ENCODE peak calls at places on chromosome 10, in nine cellular contexts. I is RWPE1, X is body of pancreas, Z is endothelial cell, R is retina, A is IMR-90, Y is iPS-NIHi11, U is iris pigment epithelial cell, O is RCC 7860. L is an unnamed sample.

GRCh38 chr10:26567349-26567721 is 129.2 kb downstream of the APBB1IP start:
- DNase-seq in I (no peak), X (no peak), Z (no peak), R (peak; percentile 59), A (no peak), Y (no peak), U (peak; percentile 6), O (no peak), L (no peak)

GRCh38 chr10:22986771-22987542 is 59.1 kb downstream of the ARMC3 start:
- DNase-seq in I (peak; percentile 9), X (no peak), Z (no peak), R (no peak), A (peak; percentile 38), Y (no peak), U (peak; percentile 35), O (peak; percentile 55), L (no peak)

GRCh38 chr10:119281581-119282071 is 74.3 kb downstream of the GRK5 start:
- DNase-seq in I (no peak), X (peak; percentile 52), Z (no peak), R (no peak), A (no peak), Y (peak; percentile 75), U (peak; percentile 27), O (peak; percentile 88), L (no peak)

GRCh38 chr10:118017850-118018249 is 28.9 kb downstream of the RAB11FIP2 start:
- DNase-seq in I (no peak), X (no peak), Z (no peak), R (peak; percentile 38), A (no peak), Y (peak; percentile 23), U (no peak), O (no peak), L (peak; percentile 80)

GRCh38 chr10:48614481-48615383 is 9.9 kb upstream of the ARHGAP22 start:
- DNase-seq in I (no peak), X (no peak), Z (no peak), R (no peak), A (peak; percentile 34), Y (no peak), U (peak; percentile 35), O (no peak), L (peak; percentile 26)

GRCh38 chr10:118210276-118210675 is 131.8 kb downstream of the FAM204A start:
- DNase-seq in I (peak; percentile 33), X (no peak), Z (no peak), R (no peak), A (no peak), Y (no peak), U (peak; percentile 19), O (no peak), L (no peak)

GRCh38 chr10:94002156-94002555 is 8.4 kb downstream of the PLCE1 start:
- DNase-seq in I (peak; percentile 36), X (no peak), Z (no peak), R (no peak), A (no peak), Y (no peak), U (no peak), O (no peak), L (no peak)

GRCh38 chr10:131585761-131586160 is 274.2 kb upstream of the TCERG1L start:
- DNase-seq in I (no peak), X (no peak), Z (no peak), R (no peak), A (no peak), Y (no peak), U (no peak), O (no peak), L (no peak)

GRCh38 chr10:117461766-117462423 is 80.7 kb upstream of the EMX2 start:
- DNase-seq in I (peak; percentile 96), X (no peak), Z (no peak), R (no peak), A (peak; percentile 37), Y (peak; percentile 30), U (peak; percentile 88), O (peak; percentile 81), L (no peak)

GRCh38 chr10:6201511-6201975 is 1.2 kb upstream of the PFKFB3 start:
- DNase-seq in I (peak; percentile 34), X (peak; percentile 84), Z (peak; percentile 56), R (peak; percentile 83), A (peak; percentile 70), Y (peak; percentile 71), U (peak; percentile 64), O (peak; percentile 36), L (peak; percentile 84)

GRCh38 chr10:63646491-63646890 is 125.3 kb downstream of the REEP3 start:
- DNase-seq in I (no peak), X (no peak), Z (no peak), R (no peak), A (no peak), Y (no peak), U (no peak), O (no peak), L (no peak)

GRCh38 chr10:114083040-114083439 is 39.4 kb downstream of the ADRB1 start:
- DNase-seq in I (no peak), X (no peak), Z (no peak), R (no peak), A (no peak), Y (no peak), U (no peak), O (no peak), L (no peak)

GRCh38 chr10:27741173-27742091 is 4.2 kb downstream of the MKX start:
- DNase-seq in I (no peak), X (no peak), Z (peak; percentile 11), R (peak; percentile 56), A (no peak), Y (peak; percentile 7), U (no peak), O (no peak), L (peak; percentile 70)

GRCh38 chr10:103693070-103693811 is 162.1 kb downstream of the SH3PXD2A start:
- DNase-seq in I (no peak), X (no peak), Z (peak; percentile 33), R (no peak), A (no peak), Y (peak; percentile 75), U (no peak), O (no peak), L (peak; percentile 60)

GRCh38 chr10:6386346-6386745 is 183.6 kb downstream of the PFKFB3 start:
- DNase-seq in I (no peak), X (peak; percentile 48), Z (no peak), R (no peak), A (no peak), Y (no peak), U (no peak), O (no peak), L (no peak)

GRCh38 chr10:86646532-86646931 is 7.8 kb upstream of the OPN4 start:
- DNase-seq in I (no peak), X (no peak), Z (no peak), R (no peak), A (no peak), Y (no peak), U (no peak), O (no peak), L (peak; percentile 39)

GRCh38 chr10:99976886-99977391 is 32.8 kb downstream of the DNMBP start:
- DNase-seq in I (peak; percentile 97), X (peak; percentile 6), Z (no peak), R (no peak), A (peak; percentile 92), Y (no peak), U (peak; percentile 92), O (peak; percentile 86), L (no peak)

GRCh38 chr10:21497177-21497807 is 28.2 kb downstream of the SKIDA1 start:
- DNase-seq in I (peak; percentile 92), X (peak; percentile 94), Z (peak; percentile 80), R (peak; percentile 88), A (peak; percentile 62), Y (peak; percentile 82), U (peak; percentile 61), O (peak; percentile 85), L (peak; percentile 94)

GRCh38 chr10:8102708-8103401 is 48.4 kb downstream of the GATA3 start:
- DNase-seq in I (no peak), X (no peak), Z (no peak), R (no peak), A (no peak), Y (peak; percentile 31), U (no peak), O (no peak), L (peak; percentile 79)

GRCh38 chr10:46314046-46314445 is 27.2 kb downstream of the ANTXRL start:
- DNase-seq in I (no peak), X (no peak), Z (no peak), R (no peak), A (no peak), Y (no peak), U (no peak), O (no peak), L (no peak)

GRCh38 chr10:6136215-6137201 is 47.7 kb downstream of the RBM17 start:
- DNase-seq in I (peak; percentile 52), X (no peak), Z (no peak), R (no peak), A (peak; percentile 86), Y (no peak), U (peak; percentile 72), O (peak; percentile 74), L (no peak)

GRCh38 chr10:114350751-114351150 is 53.6 kb downstream of the AFAP1L2 start:
- DNase-seq in I (no peak), X (no peak), Z (no peak), R (peak; percentile 85), A (no peak), Y (peak; percentile 79), U (no peak), O (no peak), L (no peak)

GRCh38 chr10:30439931-30440330 is 5.9 kb downstream of the MAP3K8 start:
- DNase-seq in I (no peak), X (no peak), Z (no peak), R (no peak), A (no peak), Y (no peak), U (no peak), O (no peak), L (no peak)

GRCh38 chr10:110901954-110902819 is 16.8 kb downstream of the BBIP1 start:
- DNase-seq in I (peak; percentile 93), X (no peak), Z (no peak), R (no peak), A (peak; percentile 80), Y (no peak), U (peak; percentile 86), O (no peak), L (no peak)

GRCh38 chr10:133467286-133467911 is 13.7 kb downstream of the SCART1 start:
- DNase-seq in I (no peak), X (no peak), Z (no peak), R (no peak), A (no peak), Y (no peak), U (no peak), O (no peak), L (no peak)

GRCh38 chr10:21329995-21330627 is 195.4 kb downstream of the SKIDA1 start:
- DNase-seq in I (no peak), X (peak; percentile 54), Z (no peak), R (no peak), A (peak; percentile 92), Y (no peak), U (peak; percentile 92), O (peak; percentile 89), L (no peak)

L was measured in endodermal cell.